ENCODE peak calls at places on chromosomes 2 and 18, in nine cellular contexts. E is fibroblast of lung, P is fibroblast of mammary gland, D is GM12865, G is BE2C, T is AG09319, Q is endothelial cell, V is B cell, K is choroid plexus epithelial cell. B is an unnamed sample.

GRCh38 chr2:38376346-38376682 is 759 bp downstream of the ATL2 start:
- DNase-seq in Q (no peak), K (peak), T (no peak), P (peak), G (no peak), D (peak), E (peak), V (no peak), B (no peak)

GRCh38 chr18:565562-566061 is 14.6 kb upstream of the CETN1 start:
- DNase-seq in E (no peak), D (no peak), Q (no peak), T (no peak), K (no peak), G (no peak), V (no peak), P (no peak), B (no peak)

GRCh38 chr2:234702731-234703225 is 205.9 kb upstream of the ARL4C start:
- DNase-seq in E (no peak), K (no peak), G (peak), Q (no peak), T (no peak), D (no peak), V (no peak), P (no peak), B (no peak)

GRCh38 chr2:150885236-150885635 is 376.4 kb downstream of the RBM43 start:
- DNase-seq in V (no peak), P (peak), K (no peak), D (no peak), E (peak), Q (no peak), G (no peak), T (no peak), B (no peak)

GRCh38 chr18:78625895-78626294 is 353.7 kb upstream of the SALL3 start:
- DNase-seq in D (no peak), K (no peak), G (no peak), T (no peak), Q (no peak), V (peak), E (no peak), P (no peak), B (no peak)

GRCh38 chr2:10161206-10161931 is 38.8 kb downstream of the RRM2 start:
- DNase-seq in Q (no peak), G (no peak), T (no peak), D (no peak), K (peak), P (peak), E (peak), V (no peak), B (no peak)

GRCh38 chr2:237152361-237152760 is 66.7 kb downstream of the COPS8 start:
- DNase-seq in K (no peak), D (no peak), Q (no peak), E (no peak), P (no peak), V (no peak), T (peak), G (no peak), B (no peak)

GRCh38 chr2:152627010-152627957 is 90.0 kb downstream of the PRPF40A start:
- DNase-seq in E (peak), T (no peak), P (peak), Q (no peak), V (peak), K (peak), D (peak), G (no peak), B (no peak)

GRCh38 chr2:237556773-237557632 is 9.4 kb upstream of the PRLH start:
- DNase-seq in G (no peak), V (no peak), D (peak), Q (no peak), P (no peak), E (no peak), K (no peak), T (no peak), B (no peak)

DNA sequence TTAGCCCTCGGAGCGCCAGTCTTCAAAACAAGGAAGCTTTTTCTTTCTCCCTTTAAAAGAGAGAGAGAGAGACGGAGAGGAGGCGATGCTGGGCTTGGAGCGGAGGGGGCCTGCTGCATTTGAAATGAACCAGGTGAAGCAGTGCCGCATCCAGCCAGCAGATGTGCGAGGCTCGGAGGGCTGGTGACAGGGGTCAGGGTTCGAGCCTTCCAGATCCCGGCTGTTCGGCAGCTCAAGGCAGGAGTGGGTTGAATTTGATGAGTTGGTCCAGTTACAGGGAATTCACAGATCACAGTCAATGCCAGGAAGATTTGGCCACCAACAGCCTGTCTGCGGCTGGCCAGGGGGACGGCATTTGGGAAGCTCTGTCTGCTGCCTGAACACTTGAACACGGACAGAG is 48.6 kb downstream of the PTGR3 start:
- DNase-seq in D (no peak), Q (no peak), V (no peak), K (no peak), E (peak), P (no peak), T (no peak), G (no peak), B (no peak)
- TF ChIP-seq CTCF in D (no peak), Q (no peak), V (no peak), K (no peak), E (no peak), P (no peak), T (no peak), G (no peak), B (no peak)

GRCh38 chr18:72530622-72531021 is 13.5 kb downstream of the CBLN2 start:
- DNase-seq in G (no peak), D (no peak), Q (no peak), E (no peak), V (no peak), P (no peak), K (peak), T (no peak), B (no peak)
- TF ChIP-seq CTCF in G (no peak), D (no peak), Q (no peak), E (no peak), V (no peak), P (no peak), K (peak), T (peak), B (no peak)

DNA sequence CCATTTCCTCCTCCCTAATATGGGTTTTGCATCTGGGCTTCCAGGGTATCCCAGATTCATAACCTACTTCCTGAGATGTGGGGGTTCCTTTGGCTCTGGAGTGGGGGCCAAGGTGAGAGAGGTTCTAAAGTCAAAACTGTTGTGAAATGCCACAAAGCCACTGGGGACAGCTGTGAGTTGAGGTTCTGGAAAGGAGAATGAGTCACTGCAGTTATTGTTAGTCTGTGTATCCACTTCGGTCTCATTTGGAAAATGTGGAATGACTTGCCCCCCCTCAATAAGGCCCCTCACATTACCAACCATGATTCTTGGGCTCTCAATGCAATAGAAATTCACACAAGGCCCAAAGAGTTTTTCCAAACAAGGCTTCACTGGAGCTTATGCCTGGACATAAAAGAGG is 51.1 kb upstream of the LGALSL start:
- DNase-seq in Q (no peak), K (peak), D (no peak), P (peak), V (no peak), E (peak), G (no peak), T (no peak), B (no peak)
- TF ChIP-seq CTCF in Q (no peak), K (peak), D (no peak), P (no peak), V (no peak), E (peak), G (no peak), T (no peak), B (no peak)

GRCh38 chr2:43226558-43226954 is at the start of gene ZFP36L2:
- DNase-seq in V (peak), G (peak), E (peak), K (peak), Q (peak), T (peak), D (peak), P (peak), B (no peak)

GRCh38 chr2:43228782-43229659 is 2.6 kb upstream of the ZFP36L2 start:
- DNase-seq in K (peak), G (no peak), D (peak), E (peak), Q (no peak), P (peak), V (no peak), T (no peak), B (no peak)

GRCh38 chr2:43228341-43228751 is 1.9 kb upstream of the ZFP36L2 start:
- DNase-seq in V (no peak), G (no peak), T (no peak), Q (no peak), D (peak), K (no peak), E (peak), P (peak), B (no peak)

GRCh38 chr2:43226955-43227829 is 786 bp upstream of the ZFP36L2 start:
- DNase-seq in G (peak), E (peak), D (peak), K (peak), Q (peak), V (peak), T (no peak), P (peak), B (peak)

DNA sequence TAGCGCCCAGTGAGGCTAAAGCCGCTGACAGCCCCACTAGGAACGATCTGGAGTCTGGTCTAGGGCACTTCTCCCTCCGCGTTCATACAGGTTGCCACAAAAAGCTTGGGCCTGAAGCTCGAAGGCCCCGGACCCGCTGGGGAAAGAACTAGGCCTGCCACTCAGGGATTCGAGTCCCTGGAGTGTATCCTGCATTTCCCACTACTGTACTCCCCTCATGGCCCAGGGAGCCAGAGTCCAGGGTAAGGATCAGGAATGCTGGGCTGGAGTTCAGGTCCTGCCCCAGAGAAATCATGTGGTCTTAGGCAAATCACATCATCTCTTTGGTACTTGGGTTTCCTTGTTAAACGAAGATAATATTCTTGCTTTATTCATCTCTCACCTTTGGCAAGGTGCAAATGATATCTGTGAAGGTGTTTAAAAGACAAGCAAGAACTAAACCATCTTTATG is 1.4 kb upstream of the ZFP36L2 start:
- DNase-seq in Q (no peak), K (no peak), T (no peak), E (no peak), D (no peak), P (peak), G (no peak), V (no peak), B (no peak)
- TF ChIP-seq CTCF in Q (peak), K (no peak), T (peak), E (peak), D (no peak), P (peak), G (peak), V (peak), B (no peak)

DNA sequence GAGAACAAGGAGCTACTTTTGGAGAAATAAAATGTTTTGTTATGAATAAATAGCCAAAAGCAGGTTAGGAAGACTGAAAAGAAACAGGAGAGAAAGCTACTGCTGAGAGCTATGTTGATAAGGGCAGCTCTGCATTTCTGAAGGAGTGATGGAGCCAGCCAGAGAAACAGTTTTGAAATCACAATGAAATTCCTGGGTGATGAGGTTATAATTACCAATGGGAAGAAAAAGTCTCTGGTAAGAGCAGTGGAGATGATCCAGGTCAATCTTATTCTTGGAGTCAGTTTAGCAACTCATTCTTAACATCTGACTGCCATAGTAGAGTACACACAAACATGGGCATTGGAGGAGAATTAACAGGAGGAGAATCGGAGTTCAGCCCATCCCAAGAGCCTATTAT is 2.4 kb downstream of the ALKAL2 start:
- DNase-seq in E (peak), T (peak), V (no peak), P (peak), K (peak), D (no peak), Q (no peak), G (no peak), B (no peak)
- TF ChIP-seq CTCF in E (no peak), T (no peak), V (no peak), P (no peak), K (no peak), D (no peak), Q (no peak), G (no peak), B (no peak)